ENCODE peak calls at places on chromosomes 4 and X, in six cellular contexts. One of them, this sample, is unnamed.

GRCh38 chrX:44842555-44843317 is 1.1 kb upstream of the DUSP21 start:
- DNase-seq in hepatocyte: no peak
- DNase-seq in suprapubic skin: no peak
- DNase-seq in tibial nerve: no peak
- DNase-seq in ovary: no peak
- DNase-seq in heart left ventricle: no peak
- DNase-seq in this sample: no peak

GRCh38 chr4:94472056-94472826 is 20.5 kb downstream of the PDLIM5 start:
- DNase-seq in heart left ventricle: no peak
- DNase-seq in ovary: no peak
- DNase-seq in tibial nerve: no peak
- DNase-seq in hepatocyte: no peak
- DNase-seq in suprapubic skin: no peak
- DNase-seq in this sample: no peak

GRCh38 chrX:92247076-92247475 is 467.9 kb downstream of the PCDH11X start:
- DNase-seq in suprapubic skin: no peak
- DNase-seq in tibial nerve: no peak
- DNase-seq in ovary: no peak
- DNase-seq in hepatocyte: no peak
- DNase-seq in heart left ventricle: no peak
- DNase-seq in this sample: no peak

GRCh38 chrX:153884136-153885076 is 1.6 kb downstream of the L1CAM start:
- DNase-seq in heart left ventricle: no peak
- DNase-seq in hepatocyte: no peak
- DNase-seq in ovary: no peak
- DNase-seq in suprapubic skin: no peak
- DNase-seq in tibial nerve: no peak
- DNase-seq in this sample: no peak

GRCh38 chr4:169682360-169683047 is 62.1 kb downstream of the CLCN3 start:
- DNase-seq in hepatocyte: no peak
- DNase-seq in tibial nerve: no peak
- DNase-seq in heart left ventricle: no peak
- DNase-seq in ovary: no peak
- DNase-seq in suprapubic skin: no peak
- DNase-seq in this sample: no peak

GRCh38 chrX:70429759-70430158 is 6.6 kb downstream of the GDPD2 start:
- DNase-seq in tibial nerve: no peak
- DNase-seq in hepatocyte: no peak
- DNase-seq in ovary: no peak
- DNase-seq in suprapubic skin: no peak
- DNase-seq in heart left ventricle: no peak
- DNase-seq in this sample: no peak

GRCh38 chrX:42241421-42241820 is 318.1 kb upstream of the CASK start:
- DNase-seq in suprapubic skin: no peak
- DNase-seq in ovary: no peak
- DNase-seq in hepatocyte: no peak
- DNase-seq in heart left ventricle: no peak
- DNase-seq in tibial nerve: no peak
- DNase-seq in this sample: no peak

GRCh38 chr4:16001484-16001858 is 38.5 kb upstream of the FGFBP2 start:
- DNase-seq in ovary: peak; percentile 40
- DNase-seq in hepatocyte: peak; percentile 84
- DNase-seq in tibial nerve: peak; percentile 27
- DNase-seq in heart left ventricle: peak; percentile 57
- DNase-seq in suprapubic skin: peak; percentile 68
- DNase-seq in this sample: peak; percentile 87

GRCh38 chr4:85228264-85228663 is 246.7 kb upstream of the ARHGAP24 start:
- DNase-seq in heart left ventricle: no peak
- DNase-seq in ovary: no peak
- DNase-seq in suprapubic skin: no peak
- DNase-seq in tibial nerve: no peak
- DNase-seq in hepatocyte: no peak
- DNase-seq in this sample: no peak

GRCh38 chrX:109487640-109488039 is 5.8 kb upstream of the GUCY2F start:
- DNase-seq in heart left ventricle: no peak
- DNase-seq in hepatocyte: no peak
- DNase-seq in ovary: no peak
- DNase-seq in tibial nerve: no peak
- DNase-seq in suprapubic skin: no peak
- DNase-seq in this sample: no peak

GRCh38 chr4:71259911-71260331 is 78.9 kb upstream of the SLC4A4 start:
- DNase-seq in heart left ventricle: peak; percentile 21
- DNase-seq in suprapubic skin: no peak
- DNase-seq in hepatocyte: no peak
- DNase-seq in ovary: no peak
- DNase-seq in tibial nerve: no peak
- DNase-seq in this sample: no peak

GRCh38 chr4:94641702-94642560 is 115.8 kb upstream of the BMPR1B start:
- DNase-seq in hepatocyte: no peak
- DNase-seq in suprapubic skin: no peak
- DNase-seq in tibial nerve: no peak
- DNase-seq in heart left ventricle: no peak
- DNase-seq in ovary: no peak
- DNase-seq in this sample: no peak

GRCh38 chr4:94538229-94538628 is 86.5 kb downstream of the PDLIM5 start:
- DNase-seq in ovary: no peak
- DNase-seq in heart left ventricle: no peak
- DNase-seq in suprapubic skin: no peak
- DNase-seq in hepatocyte: no peak
- DNase-seq in tibial nerve: no peak
- DNase-seq in this sample: no peak

GRCh38 chrX:17654116-17654515 is 83.2 kb upstream of the SCML1 start:
- DNase-seq in heart left ventricle: no peak
- DNase-seq in suprapubic skin: no peak
- DNase-seq in ovary: no peak
- DNase-seq in hepatocyte: no peak
- DNase-seq in tibial nerve: no peak
- DNase-seq in this sample: no peak

GRCh38 chr4:76058302-76058701 is 16.2 kb upstream of the ART3 start:
- DNase-seq in hepatocyte: no peak
- DNase-seq in suprapubic skin: no peak
- DNase-seq in ovary: no peak
- DNase-seq in tibial nerve: no peak
- DNase-seq in heart left ventricle: no peak
- DNase-seq in this sample: no peak

GRCh38 chrX:19194285-19195242 is 72.3 kb upstream of the ADGRG2 start:
- DNase-seq in hepatocyte: no peak
- DNase-seq in heart left ventricle: no peak
- DNase-seq in suprapubic skin: no peak
- DNase-seq in ovary: no peak
- DNase-seq in tibial nerve: no peak
- DNase-seq in this sample: no peak

GRCh38 chr4:107131295-107131694 is 95.2 kb upstream of the DKK2 start:
- DNase-seq in suprapubic skin: no peak
- DNase-seq in tibial nerve: no peak
- DNase-seq in heart left ventricle: no peak
- DNase-seq in hepatocyte: no peak
- DNase-seq in ovary: no peak
- DNase-seq in this sample: no peak

GRCh38 chr4:118180776-118181175 is 146.5 kb downstream of the NDST3 start:
- DNase-seq in hepatocyte: no peak
- DNase-seq in heart left ventricle: no peak
- DNase-seq in suprapubic skin: no peak
- DNase-seq in tibial nerve: no peak
- DNase-seq in ovary: no peak
- DNase-seq in this sample: no peak

GRCh38 chr4:93731448-93731847 is 97.1 kb upstream of the ATOH1 start:
- DNase-seq in suprapubic skin: no peak
- DNase-seq in hepatocyte: peak; percentile 51
- DNase-seq in ovary: no peak
- DNase-seq in tibial nerve: no peak
- DNase-seq in heart left ventricle: no peak
- DNase-seq in this sample: no peak

GRCh38 chr4:156168288-156168687 is 214.6 kb upstream of the CTSO start:
- DNase-seq in ovary: no peak
- DNase-seq in heart left ventricle: no peak
- DNase-seq in tibial nerve: no peak
- DNase-seq in hepatocyte: no peak
- DNase-seq in suprapubic skin: no peak
- DNase-seq in this sample: no peak

GRCh38 chrX:49880668-49881067 is 1.4 kb downstream of the USP27X start:
- DNase-seq in hepatocyte: no peak
- DNase-seq in ovary: no peak
- DNase-seq in suprapubic skin: no peak
- DNase-seq in tibial nerve: no peak
- DNase-seq in heart left ventricle: no peak
- DNase-seq in this sample: no peak

GRCh38 chrX:12580548-12580947 is 210.7 kb upstream of the PRPS2 start:
- DNase-seq in ovary: no peak
- DNase-seq in suprapubic skin: no peak
- DNase-seq in tibial nerve: no peak
- DNase-seq in hepatocyte: no peak
- DNase-seq in heart left ventricle: no peak
- DNase-seq in this sample: no peak

GRCh38 chr4:145709843-145710242 is 29.9 kb downstream of the C4orf51 start:
- DNase-seq in tibial nerve: no peak
- DNase-seq in ovary: no peak
- DNase-seq in suprapubic skin: no peak
- DNase-seq in heart left ventricle: no peak
- DNase-seq in hepatocyte: no peak
- DNase-seq in this sample: no peak

GRCh38 chrX:68571292-68572256 is 72.7 kb downstream of the YIPF6 start:
- DNase-seq in heart left ventricle: no peak
- DNase-seq in suprapubic skin: no peak
- DNase-seq in ovary: no peak
- DNase-seq in tibial nerve: no peak
- DNase-seq in hepatocyte: peak; percentile 23
- DNase-seq in this sample: no peak

GRCh38 chr4:11729548-11729947 is 300.9 kb upstream of the HS3ST1 start:
- DNase-seq in tibial nerve: no peak
- DNase-seq in ovary: no peak
- DNase-seq in heart left ventricle: no peak
- DNase-seq in hepatocyte: peak; percentile 31
- DNase-seq in suprapubic skin: no peak
- DNase-seq in this sample: no peak

GRCh38 chr4:78286281-78286680 is 229.2 kb downstream of the FRAS1 start:
- DNase-seq in suprapubic skin: no peak
- DNase-seq in hepatocyte: no peak
- DNase-seq in ovary: no peak
- DNase-seq in heart left ventricle: no peak
- DNase-seq in tibial nerve: no peak
- DNase-seq in this sample: no peak

DNA sequence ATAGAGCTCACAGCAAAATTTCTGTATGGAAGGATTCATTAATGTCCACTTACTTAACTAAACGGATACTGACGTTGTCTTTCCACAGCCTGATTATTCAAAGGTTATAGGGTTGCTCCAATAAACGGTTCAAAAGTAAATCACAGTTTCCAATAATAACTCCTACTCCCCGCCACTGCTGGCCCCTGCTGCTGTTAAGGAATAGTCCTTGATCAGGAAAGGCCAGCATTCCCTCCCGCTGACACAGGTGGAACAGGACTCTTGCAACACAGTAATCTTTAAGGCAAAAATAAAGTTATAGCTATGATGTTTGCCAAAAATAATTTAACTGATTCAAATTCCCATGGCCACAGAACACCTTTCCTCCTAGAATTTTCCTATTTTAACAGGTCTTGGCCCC is 53.9 kb downstream of the FAT1 start:
- DNase-seq in tibial nerve: no peak
- DNase-seq in ovary: no peak
- DNase-seq in heart left ventricle: no peak
- DNase-seq in hepatocyte: no peak
- DNase-seq in suprapubic skin: no peak
- DNase-seq in this sample: no peak
- H3K4me3 ChIP-seq in tibial nerve: no peak overlapping the region
- H3K4me3 ChIP-seq in ovary: no peak overlapping the region
- H3K4me3 ChIP-seq in heart left ventricle: no peak overlapping the region
- H3K4me3 ChIP-seq in hepatocyte: no peak overlapping the region
- H3K4me3 ChIP-seq in suprapubic skin: no peak overlapping the region
- H3K4me3 ChIP-seq in this sample: no peak overlapping the region

GRCh38 chr4:26789208-26789607 is 71.4 kb upstream of the STIM2 start:
- DNase-seq in tibial nerve: no peak
- DNase-seq in heart left ventricle: no peak
- DNase-seq in hepatocyte: no peak
- DNase-seq in ovary: no peak
- DNase-seq in suprapubic skin: no peak
- DNase-seq in this sample: no peak

GRCh38 chr4:26785766-26786165 is 74.9 kb upstream of the STIM2 start:
- DNase-seq in suprapubic skin: no peak
- DNase-seq in tibial nerve: no peak
- DNase-seq in ovary: no peak
- DNase-seq in hepatocyte: no peak
- DNase-seq in heart left ventricle: no peak
- DNase-seq in this sample: no peak

GRCh38 chr4:26786916-26787315 is 73.7 kb upstream of the STIM2 start:
- DNase-seq in hepatocyte: no peak
- DNase-seq in ovary: no peak
- DNase-seq in heart left ventricle: no peak
- DNase-seq in tibial nerve: no peak
- DNase-seq in suprapubic skin: no peak
- DNase-seq in this sample: no peak

GRCh38 chr4:26787461-26788340 is 72.9 kb upstream of the STIM2 start:
- DNase-seq in ovary: peak; percentile 46
- DNase-seq in tibial nerve: no peak
- DNase-seq in hepatocyte: peak; percentile 64
- DNase-seq in heart left ventricle: peak; percentile 53
- DNase-seq in suprapubic skin: no peak
- DNase-seq in this sample: no peak

GRCh38 chr4:26788341-26788733 is 72.3 kb upstream of the STIM2 start:
- DNase-seq in tibial nerve: no peak
- DNase-seq in heart left ventricle: no peak
- DNase-seq in suprapubic skin: no peak
- DNase-seq in ovary: no peak
- DNase-seq in hepatocyte: no peak
- DNase-seq in this sample: no peak
- H3K27ac ChIP-seq in tibial nerve: no peak overlapping the region
- H3K27ac ChIP-seq in heart left ventricle: peak overlapping the region; percentile 25
- H3K27ac ChIP-seq in suprapubic skin: no peak overlapping the region
- H3K27ac ChIP-seq in ovary: no peak overlapping the region
- H3K27ac ChIP-seq in hepatocyte: no peak overlapping the region
- H3K27ac ChIP-seq in this sample: no peak overlapping the region

DNA sequence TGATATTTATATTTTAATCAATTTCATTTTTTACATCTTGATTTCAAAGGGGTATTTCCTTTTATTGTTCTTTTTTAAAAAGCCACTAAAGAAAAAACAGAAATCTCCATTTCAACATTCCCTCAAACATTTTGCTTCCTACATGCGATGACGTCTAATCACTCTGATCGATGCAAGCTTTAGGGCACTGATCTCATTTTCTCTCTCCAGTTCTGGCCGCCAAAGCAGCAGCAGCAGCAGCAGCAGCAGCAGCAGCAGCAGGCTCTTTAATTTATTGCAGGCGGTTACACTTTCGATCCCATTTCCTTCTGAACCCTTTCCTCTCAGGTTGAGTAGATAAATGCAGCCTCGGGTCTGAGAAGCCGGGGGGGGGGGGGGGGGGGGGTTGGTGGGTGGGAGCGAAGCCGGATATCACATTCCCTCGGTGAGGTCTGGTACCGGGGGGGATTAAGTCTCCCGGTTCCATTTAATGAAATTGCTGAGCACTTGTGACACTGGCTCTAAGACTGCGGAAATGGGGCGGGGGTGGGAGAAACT is 3.4 kb upstream of the PCDH7 start:
- DNase-seq in suprapubic skin: no peak
- DNase-seq in hepatocyte: peak; percentile 45
- DNase-seq in heart left ventricle: no peak
- DNase-seq in ovary: no peak
- DNase-seq in tibial nerve: no peak
- DNase-seq in this sample: no peak
- H3K4me3 ChIP-seq in suprapubic skin: peak overlapping the region; percentile 74
- H3K4me3 ChIP-seq in hepatocyte: peak overlapping the region; percentile 81
- H3K4me3 ChIP-seq in heart left ventricle: peak overlapping the region; percentile 48
- H3K4me3 ChIP-seq in ovary: peak overlapping the region; percentile 57
- H3K4me3 ChIP-seq in tibial nerve: peak overlapping the region; percentile 43
- H3K4me3 ChIP-seq in this sample: peak overlapping the region; percentile 58

GRCh38 chr4:81564025-81564424 is 92.3 kb upstream of the RASGEF1B start:
- DNase-seq in hepatocyte: no peak
- DNase-seq in suprapubic skin: no peak
- DNase-seq in heart left ventricle: no peak
- DNase-seq in ovary: no peak
- DNase-seq in tibial nerve: no peak
- DNase-seq in this sample: no peak
- H3K27ac ChIP-seq in hepatocyte: no peak overlapping the region
- H3K27ac ChIP-seq in suprapubic skin: no peak overlapping the region
- H3K27ac ChIP-seq in heart left ventricle: no peak overlapping the region
- H3K27ac ChIP-seq in ovary: no peak overlapping the region
- H3K27ac ChIP-seq in tibial nerve: no peak overlapping the region
- H3K27ac ChIP-seq in this sample: no peak overlapping the region

This sample was measured in testis.